ENCODE peak calls at places on chromosomes 7 and 10, in six cellular contexts. H is thoracic aorta, S is heart left ventricle, F is aorta, I is iPS DF 6.9, M is transverse colon. N is an unnamed sample.

GRCh38 chr10:112896722-112897121 is 53.3 kb upstream of the TCF7L2 start:
- DNase-seq in H (no peak), S (no peak), F (no peak), I (no peak), M (no peak), N (no peak)

GRCh38 chr7:94400022-94400421 is 5.3 kb downstream of the COL1A2 start:
- DNase-seq in H (no peak), S (no peak), F (peak; percentile 46), I (no peak), M (no peak), N (no peak)

GRCh38 chr7:139807009-139807408 is 22.1 kb upstream of the TBXAS1 start:
- DNase-seq in H (no peak), S (no peak), F (no peak), I (no peak), M (no peak), N (no peak)

GRCh38 chr10:92517034-92517655 is 56.7 kb downstream of the IDE start:
- DNase-seq in H (peak; percentile 18), S (no peak), F (no peak), I (peak; percentile 25), M (peak; percentile 64), N (peak; percentile 88)

GRCh38 chr7:155874411-155874810 is 62.1 kb upstream of the SHH start:
- DNase-seq in H (no peak), S (no peak), F (no peak), I (no peak), M (no peak), N (no peak)

GRCh38 chr7:141533149-141533949 is 17.9 kb upstream of the AGK start:
- DNase-seq in H (no peak), S (peak; percentile 43), F (peak; percentile 68), I (peak; percentile 86), M (peak; percentile 64), N (peak; percentile 92)

GRCh38 chr10:112525215-112525614 is 78.2 kb downstream of the VTI1A start:
- DNase-seq in H (no peak), S (no peak), F (no peak), I (no peak), M (no peak), N (no peak)

GRCh38 chr7:134949171-134949570 is 37.1 kb upstream of the AGBL3 start:
- DNase-seq in H (no peak), S (no peak), F (no peak), I (no peak), M (no peak), N (no peak)

GRCh38 chr7:91248996-91249395 is 15.2 kb upstream of the FZD1 start:
- DNase-seq in H (no peak), S (no peak), F (no peak), I (no peak), M (no peak), N (no peak)

GRCh38 chr10:62924344-62924748 is 108.2 kb upstream of the EGR2 start:
- DNase-seq in H (no peak), S (no peak), F (no peak), I (peak; percentile 60), M (peak; percentile 14), N (peak; percentile 8)

GRCh38 chr10:118569241-118569881 is 26.1 kb downstream of the PRLHR start:
- DNase-seq in H (no peak), S (no peak), F (no peak), I (no peak), M (no peak), N (no peak)

GRCh38 chr10:113038183-113038582 is 88.1 kb downstream of the TCF7L2 start:
- DNase-seq in H (no peak), S (no peak), F (no peak), I (no peak), M (peak; percentile 40), N (no peak)

GRCh38 chr7:28354601-28355062 is 57.7 kb upstream of the CREB5 start:
- DNase-seq in H (no peak), S (peak; percentile 35), F (no peak), I (no peak), M (no peak), N (no peak)

GRCh38 chr10:132517951-132518521 is 19.6 kb upstream of the INPP5A start:
- DNase-seq in H (no peak), S (no peak), F (no peak), I (no peak), M (peak; percentile 9), N (no peak)

GRCh38 chr10:20954519-20954918 is 57.4 kb upstream of the NEBL start:
- DNase-seq in H (no peak), S (no peak), F (no peak), I (no peak), M (no peak), N (peak; percentile 7)

GRCh38 chr7:100369105-100369504 is 4.2 kb upstream of the PILRA start:
- DNase-seq in H (no peak), S (peak; percentile 72), F (peak; percentile 90), I (no peak), M (peak; percentile 75), N (no peak)

GRCh38 chr10:58356756-58357155 is 21.9 kb downstream of the UBE2D1 start:
- DNase-seq in H (no peak), S (no peak), F (no peak), I (no peak), M (no peak), N (no peak)

GRCh38 chr7:78151229-78151628 is 352.7 kb downstream of the PHTF2 start:
- DNase-seq in H (no peak), S (no peak), F (no peak), I (no peak), M (no peak), N (no peak)

GRCh38 chr7:43693687-43694398 is 35.5 kb downstream of the COA1 start:
- DNase-seq in H (no peak), S (no peak), F (no peak), I (no peak), M (no peak), N (no peak)

GRCh38 chr7:93601363-93601762 is 26.8 kb upstream of the CALCR start:
- DNase-seq in H (no peak), S (no peak), F (no peak), I (no peak), M (no peak), N (no peak)

GRCh38 chr7:51467384-51468017 is 150.9 kb upstream of the COBL start:
- DNase-seq in H (no peak), S (no peak), F (no peak), I (no peak), M (no peak), N (no peak)

GRCh38 chr10:132927824-132928223 is 14.5 kb downstream of the CFAP46 start:
- DNase-seq in H (no peak), S (no peak), F (no peak), I (no peak), M (no peak), N (no peak)

GRCh38 chr7:80453699-80454340 is 58.0 kb downstream of the GNAT3 start:
- DNase-seq in H (no peak), S (no peak), F (no peak), I (no peak), M (no peak), N (peak; percentile 29)

GRCh38 chr7:44376429-44377133 is 51.2 kb upstream of the CAMK2B start:
- DNase-seq in H (no peak), S (no peak), F (no peak), I (no peak), M (no peak), N (no peak)

GRCh38 chr10:48656928-48657327 is 27.7 kb upstream of the WDFY4 start:
- DNase-seq in H (no peak), S (no peak), F (no peak), I (no peak), M (no peak), N (no peak)
- H3K4me1 ChIP-seq in H (peaks cover 3% of the 10 kb centered on the region), S (peaks cover 13% of the 10 kb centered on the region), F (no peaks in the 10 kb centered on the region), I (peaks cover 5% of the 10 kb centered on the region), M (peaks cover 16% of the 10 kb centered on the region), N (peaks cover 5% of the 10 kb centered on the region)

GRCh38 chr7:148884049-148884298 is at the start of gene EZH2:
- DNase-seq in H (no peak), S (no peak), F (no peak), I (no peak), M (no peak), N (no peak)

GRCh38 chr7:148893071-148893470 is 9.0 kb upstream of the EZH2 start:
- DNase-seq in H (no peak), S (no peak), F (no peak), I (no peak), M (no peak), N (no peak)

GRCh38 chr7:148886844-148887243 is 2.8 kb upstream of the EZH2 start:
- DNase-seq in H (no peak), S (no peak), F (no peak), I (no peak), M (no peak), N (no peak)

GRCh38 chr7:148884299-148885022 is 370 bp upstream of the EZH2 start:
- DNase-seq in H (peak; percentile 41), S (peak; percentile 93), F (peak; percentile 95), I (peak; percentile 52), M (peak; percentile 94), N (peak; percentile 97)

GRCh38 chr7:148888300-148888699 is 4.2 kb upstream of the EZH2 start:
- DNase-seq in H (no peak), S (no peak), F (no peak), I (no peak), M (no peak), N (no peak)
- H3K4me1 ChIP-seq in H (no peaks in the 10 kb centered on the region), S (no peaks in the 10 kb centered on the region), F (no peaks in the 10 kb centered on the region), I (no peaks in the 10 kb centered on the region), M (peaks cover 5% of the 10 kb centered on the region), N (no peaks in the 10 kb centered on the region)

GRCh38 chr7:832292-832967 is at the start of gene SUN1:
- DNase-seq in H (no peak), S (no peak), F (no peak), I (no peak), M (no peak), N (peak; percentile 63)
- H3K4me1 ChIP-seq in H (peaks cover 57% of the 10 kb centered on the region), S (peaks cover 69% of the 10 kb centered on the region), F (peaks cover 4% of the 10 kb centered on the region), I (no peaks in the 10 kb centered on the region), M (peaks cover 62% of the 10 kb centered on the region), N (peaks cover 23% of the 10 kb centered on the region)

DNA sequence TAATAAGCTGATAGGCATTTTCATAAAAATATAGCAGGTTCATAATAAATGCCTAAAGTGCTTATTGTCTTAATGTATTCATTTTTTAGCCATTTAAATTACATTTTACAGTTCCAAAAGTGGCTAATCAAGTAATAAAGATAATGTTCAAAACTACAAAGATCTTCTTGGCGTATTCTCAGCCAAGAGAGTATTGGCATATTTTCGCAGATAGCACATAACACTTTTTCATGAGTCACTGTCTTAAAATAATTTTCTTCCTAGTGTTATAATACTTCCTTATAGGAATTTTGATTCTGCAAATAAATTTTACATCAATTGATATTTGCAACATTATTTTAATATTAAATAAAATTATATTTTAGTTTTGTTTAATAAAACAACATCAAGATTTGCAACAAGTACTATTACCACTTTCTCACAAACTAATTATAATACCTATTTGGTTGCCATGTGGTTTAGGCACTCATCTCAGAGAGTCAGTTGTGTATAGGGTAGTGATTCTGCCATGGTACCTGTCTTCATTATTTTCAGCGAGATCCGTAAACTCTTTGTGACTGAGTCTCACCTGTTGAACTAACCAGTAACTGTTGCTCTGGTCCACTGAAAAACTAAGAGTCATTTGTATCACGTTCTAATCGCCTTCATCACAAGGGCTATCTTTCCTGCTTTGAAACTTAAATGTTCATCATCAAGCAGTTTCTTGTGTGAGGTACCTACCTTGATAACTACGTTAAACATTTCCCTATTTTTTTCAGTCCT is 152.5 kb upstream of the AKR1E2 start:
- DNase-seq in H (no peak), S (no peak), F (no peak), I (no peak), M (no peak), N (no peak)
- H3K4me1 ChIP-seq in H (no peaks in the 10 kb centered on the region), S (peaks cover 11% of the 10 kb centered on the region), F (no peaks in the 10 kb centered on the region), I (no peaks in the 10 kb centered on the region), M (peaks cover 19% of the 10 kb centered on the region), N (peaks cover 3% of the 10 kb centered on the region)